ENCODE peak calls at places on chromosomes 13 and 19, in five cellular contexts. E is natural killer cell, X is B cell, G is mucosa of descending colon, A is A673. S is an unnamed sample.

GRCh38 chr13:50370303-50370950 is 355.2 kb downstream of the KCNRG start:
- DNase-seq in E (no peak), X (no peak), G (no peak), A (no peak), S (peak)

GRCh38 chr19:16018801-16019551 is 57.3 kb upstream of the TPM4 start:
- DNase-seq in E (no peak), X (peak), G (no peak), A (no peak), S (no peak)

GRCh38 chr13:26529441-26529840 is 28.0 kb upstream of the WASF3 start:
- DNase-seq in E (no peak), X (no peak), G (peak), A (peak), S (no peak)

GRCh38 chr13:109840201-109840892 is 54.0 kb upstream of the IRS2 start:
- DNase-seq in E (no peak), X (no peak), G (no peak), A (peak), S (no peak)

GRCh38 chr13:42007844-42008243 is 40.6 kb upstream of the DGKH start:
- DNase-seq in E (no peak), X (no peak), G (no peak), A (no peak), S (no peak)

GRCh38 chr19:15869109-15869555 is 28.7 kb downstream of the CYP4F2 start:
- DNase-seq in E (no peak), X (peak), G (no peak), A (peak), S (no peak)

GRCh38 chr13:32264407-32264806 is 50.8 kb downstream of the ZAR1L start:
- DNase-seq in E (no peak), X (no peak), G (no peak), A (peak), S (no peak)

GRCh38 chr19:345320-345879 is 804 bp upstream of the MIER2 start:
- DNase-seq in E (no peak), X (no peak), G (no peak), A (no peak), S (no peak)

DNA sequence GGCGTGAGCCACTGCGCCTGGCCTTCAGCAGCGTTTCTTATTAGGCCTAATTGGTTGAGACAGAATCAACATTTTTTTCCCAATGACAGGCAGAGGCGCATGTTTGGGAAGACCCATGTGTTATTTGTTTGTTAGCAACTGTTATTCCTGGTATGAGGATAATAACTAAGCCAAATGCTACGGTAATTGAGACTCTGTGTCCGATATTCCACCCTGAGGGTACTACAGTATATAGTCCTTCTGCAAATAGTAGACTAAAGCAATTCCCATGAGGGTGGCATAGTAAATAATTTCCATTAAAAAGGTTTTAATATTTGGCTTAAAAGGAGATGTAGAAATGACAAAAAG is 18.4 kb upstream of the CCL25 start:
- DNase-seq in E (no peak), X (no peak), G (no peak), A (no peak), S (no peak)
- TF ChIP-seq CTCF in E (no peak), X (no peak), G (no peak), A (no peak), S (no peak)

GRCh38 chr19:30695171-30695875 is 323.1 kb downstream of the ZNF536 start:
- DNase-seq in E (no peak), X (no peak), G (no peak), A (no peak), S (no peak)
- TF ChIP-seq CTCF in E (no peak), X (no peak), G (no peak), A (peak), S (peak)

GRCh38 chr19:58515259-58515658 is 3.5 kb upstream of the SLC27A5 start:
- DNase-seq in E (no peak), X (no peak), G (no peak), A (no peak), S (no peak)

GRCh38 chr19:58518261-58519086 is 1.1 kb downstream of the ZBTB45 start:
- DNase-seq in E (no peak), X (peak), G (peak), A (no peak), S (no peak)

GRCh38 chr19:58516246-58516836 is 3.3 kb downstream of the ZBTB45 start:
- DNase-seq in E (no peak), X (no peak), G (no peak), A (no peak), S (no peak)

GRCh38 chr19:58519087-58519354 is 589 bp downstream of the ZBTB45 start:
- DNase-seq in E (peak), X (peak), G (peak), A (peak), S (no peak)

GRCh38 chr19:58516964-58517833 is 2.4 kb downstream of the ZBTB45 start:
- DNase-seq in E (no peak), X (no peak), G (peak), A (no peak), S (no peak)
- TF ChIP-seq CTCF in E (no peak), X (no peak), G (no peak), A (peak), S (no peak)

DNA sequence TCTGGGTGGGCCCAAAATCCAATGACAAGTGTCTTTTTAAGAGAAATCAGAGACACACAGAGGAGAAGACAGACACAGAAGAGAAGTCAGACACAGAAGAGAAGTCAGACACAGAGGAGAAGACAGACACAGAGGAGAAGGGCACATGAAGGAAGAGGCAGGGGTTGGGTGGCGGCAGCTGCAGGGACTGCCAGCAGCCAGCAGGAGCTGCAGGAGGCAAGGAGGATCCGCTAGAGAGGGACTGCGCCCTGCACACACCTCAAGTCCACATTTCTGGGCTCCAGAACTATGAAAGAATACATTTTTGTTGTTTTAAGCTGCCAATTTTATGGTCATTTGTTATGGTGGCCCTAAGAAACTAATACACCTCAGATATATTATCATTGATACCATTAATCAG is 140.6 kb downstream of the ZIC5 start:
- DNase-seq in E (no peak), X (no peak), G (no peak), A (no peak), S (no peak)
- TF ChIP-seq CTCF in E (no peak), X (no peak), G (no peak), A (no peak), S (no peak)

S was measured in GM12864.